ENCODE peak calls at places on chromosomes 16 and 17, in four cellular contexts. U is body of pancreas, T is uterus, G is prostate gland. P is an unnamed sample.

GRCh38 chr17:34556951-34557350 is 22.4 kb upstream of the TMEM132E start:
- DNase-seq in G (peak), U (no peak), T (no peak), P (no peak)

GRCh38 chr17:79370126-79370525 is 240.7 kb downstream of the RBFOX3 start:
- DNase-seq in U (no peak), T (no peak), G (no peak), P (no peak)

GRCh38 chr16:18983565-18984424 is at the start of gene TMC7:
- DNase-seq in U (peak), G (peak), T (peak), P (peak)

GRCh38 chr17:80786470-80786869 is 205.2 kb upstream of the CHMP6 start:
- DNase-seq in T (no peak), G (no peak), U (no peak), P (peak)

GRCh38 chr16:51565149-51565548 is 414.1 kb upstream of the SALL1 start:
- DNase-seq in T (no peak), G (no peak), U (no peak), P (no peak)

GRCh38 chr16:14650629-14651028 is 17.9 kb downstream of the BFAR start:
- DNase-seq in G (no peak), U (no peak), T (no peak), P (no peak)

GRCh38 chr16:83929811-83930555 is 23.1 kb upstream of the OSGIN1 start:
- DNase-seq in G (no peak), T (no peak), U (no peak), P (no peak)

GRCh38 chr17:47325176-47325575 is 1.4 kb downstream of the EFCAB13 start:
- DNase-seq in U (no peak), G (no peak), T (no peak), P (no peak)

GRCh38 chr16:78283668-78284251 is 184.3 kb downstream of the WWOX start:
- DNase-seq in G (no peak), U (no peak), T (no peak), P (no peak)

GRCh38 chr17:21419299-21420239 is 43.4 kb downstream of the KCNJ12 start:
- DNase-seq in G (no peak), T (no peak), U (no peak), P (no peak)

GRCh38 chr16:78762222-78762621 is 662.8 kb downstream of the WWOX start:
- DNase-seq in T (no peak), U (no peak), G (no peak), P (no peak)

GRCh38 chr16:50160495-50161164 is 7.5 kb downstream of the TENT4B start:
- DNase-seq in G (no peak), T (no peak), U (no peak), P (no peak)

GRCh38 chr17:41894791-41895331 is 23.9 kb downstream of the ACLY start:
- DNase-seq in U (peak), T (peak), G (no peak), P (peak)

GRCh38 chr17:64156670-64157069 is 26.7 kb upstream of the ERN1 start:
- DNase-seq in G (no peak), T (no peak), U (no peak), P (peak)

GRCh38 chr16:27844826-27845225 is 218.7 kb downstream of the GSG1L start:
- DNase-seq in T (no peak), G (no peak), U (no peak), P (no peak)

GRCh38 chr16:23508589-23509440 is 1.5 kb downstream of the GGA2 start:
- DNase-seq in T (no peak), G (no peak), U (peak), P (no peak)

GRCh38 chr16:70661918-70662641 is 15.7 kb downstream of the IL34 start:
- DNase-seq in T (peak), G (no peak), U (no peak), P (no peak)

GRCh38 chr17:20074489-20074888 is 65.3 kb downstream of the SPECC1 start:
- DNase-seq in U (no peak), T (no peak), G (no peak), P (no peak)

GRCh38 chr16:9102943-9103342 is 11.5 kb downstream of the HAPSTR1 start:
- DNase-seq in G (no peak), U (no peak), T (no peak), P (no peak)

GRCh38 chr16:4450921-4451619 is 23.4 kb downstream of the NMRAL1 start:
- DNase-seq in U (no peak), G (no peak), T (no peak), P (no peak)

GRCh38 chr17:50675190-50675589 is 32.5 kb downstream of the ANKRD40 start:
- DNase-seq in T (no peak), U (no peak), G (no peak), P (no peak)

GRCh38 chr17:12850996-12851395 is 61.7 kb downstream of the ARHGAP44 start:
- DNase-seq in G (no peak), T (no peak), U (no peak), P (no peak)

GRCh38 chr16:25257504-25257955 is at the start of gene ZKSCAN2:
- DNase-seq in T (peak), G (peak), U (peak), P (peak)

GRCh38 chr17:2107506-2107905 is 52.6 kb downstream of the HIC1 start:
- DNase-seq in T (no peak), U (no peak), G (no peak), P (no peak)

GRCh38 chr16:397135-397661 is at the start of gene NME4:
- DNase-seq in T (no peak), U (peak), G (no peak), P (no peak)

GRCh38 chr17:7561028-7561575 is 617 bp upstream of the SENP3 start:
- DNase-seq in T (peak), G (peak), U (peak), P (peak)

GRCh38 chr17:51166987-51167931 is 1.0 kb downstream of the NME2 start:
- DNase-seq in T (no peak), G (peak), U (peak), P (peak)

GRCh38 chr16:52872706-52873105 is 180.0 kb downstream of the CHD9NB start:
- DNase-seq in G (no peak), U (no peak), T (no peak), P (no peak)

GRCh38 chr16:11585460-11586374 is 1.0 kb downstream of the LITAF start:
- DNase-seq in U (peak), T (no peak), G (no peak), P (no peak)

GRCh38 chr17:4497101-4497824 is 1.4 kb upstream of the SPNS2 start:
- DNase-seq in U (peak), G (no peak), T (no peak), P (no peak)

GRCh38 chr16:69444873-69445517 is 20.6 kb downstream of the CYB5B start:
- DNase-seq in T (no peak), G (no peak), U (no peak), P (no peak)

GRCh38 chr16:76345093-76345735 is 68.0 kb downstream of the CNTNAP4 start:
- DNase-seq in G (no peak), U (peak), T (no peak), P (peak)

GRCh38 chr16:2429037-2429770 is at the start of gene CCNF:
- DNase-seq in G (peak), U (peak), T (peak), P (peak)
- TF ChIP-seq POLR2A in G (peak), U (peak), T (peak), P (peak)

GRCh38 chr17:74778960-74779359 is 2.8 kb upstream of the NAT9 start:
- DNase-seq in T (no peak), G (no peak), U (no peak), P (no peak)

GRCh38 chr17:74782571-74782970 is 6.4 kb upstream of the NAT9 start:
- DNase-seq in U (no peak), G (no peak), T (no peak), P (no peak)

GRCh38 chr17:74779948-74780400 is 3.8 kb upstream of the NAT9 start:
- DNase-seq in T (no peak), U (no peak), G (no peak), P (peak)

GRCh38 chr17:74777884-74778490 is 1.8 kb upstream of the NAT9 start:
- DNase-seq in G (no peak), U (no peak), T (no peak), P (no peak)

GRCh38 chr17:74780443-74781238 is 4.5 kb upstream of the NAT9 start:
- DNase-seq in T (no peak), G (no peak), U (no peak), P (no peak)
- TF ChIP-seq CTCF in T (no peak), G (no peak), U (peak), P (no peak)

GRCh38 chr17:66228887-66229782 is at the start of gene APOH:
- DNase-seq in U (no peak), T (no peak), G (no peak), P (no peak)

GRCh38 chr17:66229783-66230538 is 746 bp upstream of the APOH start:
- DNase-seq in T (no peak), U (no peak), G (no peak), P (no peak)

GRCh38 chr17:66233023-66233753 is 4.0 kb upstream of the APOH start:
- DNase-seq in G (no peak), U (no peak), T (no peak), P (no peak)

GRCh38 chr17:66227212-66228045 is 1.8 kb downstream of the APOH start:
- DNase-seq in G (no peak), U (no peak), T (no peak), P (no peak)

DNA sequence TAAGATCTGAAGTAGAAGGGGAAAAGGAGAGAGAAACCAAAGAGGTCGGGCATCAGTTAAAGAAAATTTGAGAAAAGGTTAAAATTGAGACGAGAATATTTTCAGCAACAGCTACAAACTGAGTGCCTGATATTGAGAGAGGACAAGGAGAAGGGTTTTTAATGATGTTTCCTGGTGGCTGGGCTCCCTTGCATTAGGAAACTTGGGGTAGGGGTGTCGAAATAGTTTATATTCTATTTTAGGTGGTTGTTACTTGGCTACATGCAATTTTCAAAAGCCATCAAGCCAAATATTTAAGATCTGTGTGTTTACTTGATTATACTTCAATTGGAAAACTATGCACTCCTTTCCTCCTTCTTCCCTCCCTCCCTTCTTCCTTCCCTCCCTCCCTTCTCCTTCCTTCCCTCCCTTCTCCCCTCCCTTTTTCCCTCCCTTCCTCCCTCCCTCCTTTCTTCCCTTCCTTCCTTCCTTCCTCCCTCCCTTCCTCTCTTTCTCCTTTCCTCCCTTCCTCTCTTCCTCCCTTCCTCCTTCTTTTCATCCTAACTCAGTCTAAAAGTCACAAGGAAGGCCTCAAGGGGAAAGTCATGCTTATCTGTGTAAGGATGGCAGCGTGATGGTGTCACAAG is 1.8 kb upstream of the APOH start:
- DNase-seq in T (no peak), G (no peak), U (no peak), P (no peak)
- H3K27ac ChIP-seq in T (no peak), G (peak), U (no peak), P (no peak)

DNA sequence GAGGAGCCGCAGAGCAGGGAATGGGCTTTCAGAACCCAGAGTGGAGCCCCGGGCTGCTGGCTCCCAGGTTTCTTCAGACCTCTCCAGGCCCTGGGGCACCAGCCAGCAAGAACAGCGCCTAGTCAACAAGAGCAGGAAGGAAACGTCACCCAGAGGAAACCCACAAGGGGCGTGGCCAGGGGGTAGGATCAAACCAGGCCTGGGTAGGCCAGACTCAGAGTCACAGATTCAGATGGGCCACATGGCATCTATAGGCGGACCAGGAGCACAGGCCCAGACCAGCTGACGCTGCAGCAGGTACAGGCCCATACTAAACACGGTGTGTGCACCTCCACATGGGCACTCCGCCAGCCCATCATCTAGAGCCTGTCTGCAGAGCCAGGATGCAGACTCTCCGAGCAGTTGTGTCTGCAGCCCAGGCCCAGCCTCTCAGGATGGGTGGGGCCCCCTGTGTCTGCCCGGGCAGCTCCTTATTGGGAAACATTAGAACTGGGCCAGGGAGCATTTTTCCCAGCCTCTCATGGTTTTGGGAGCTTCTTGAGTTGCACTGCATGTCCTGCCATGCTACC is at the start of gene NLRP1:
- DNase-seq in T (peak), U (peak), G (peak), P (peak)
- TF ChIP-seq POLR2A in T (no peak), U (peak), G (peak), P (peak)

DNA sequence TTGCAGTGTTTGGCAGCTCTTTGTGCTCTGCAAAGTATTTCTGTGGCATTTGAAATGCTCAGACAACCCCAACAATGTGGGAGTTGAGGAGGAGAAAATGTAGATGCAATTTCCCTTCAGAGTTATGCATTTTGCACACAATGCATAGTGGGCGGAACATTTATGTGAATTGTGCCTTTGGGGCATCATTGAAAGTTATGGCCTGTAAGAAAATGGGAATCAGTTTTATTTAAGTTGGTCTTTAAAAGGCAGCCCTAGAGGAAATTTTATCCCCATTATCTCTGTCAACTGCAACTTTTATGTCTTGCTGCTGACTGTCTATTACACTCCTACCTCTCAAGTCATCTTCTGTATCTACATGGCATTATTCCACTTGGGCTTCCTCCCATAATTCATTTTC is 176.2 kb downstream of the MAP2K6 start:
- DNase-seq in U (no peak), G (no peak), T (no peak), P (no peak)
- TF ChIP-seq CTCF in U (no peak), G (no peak), T (no peak), P (no peak)

DNA sequence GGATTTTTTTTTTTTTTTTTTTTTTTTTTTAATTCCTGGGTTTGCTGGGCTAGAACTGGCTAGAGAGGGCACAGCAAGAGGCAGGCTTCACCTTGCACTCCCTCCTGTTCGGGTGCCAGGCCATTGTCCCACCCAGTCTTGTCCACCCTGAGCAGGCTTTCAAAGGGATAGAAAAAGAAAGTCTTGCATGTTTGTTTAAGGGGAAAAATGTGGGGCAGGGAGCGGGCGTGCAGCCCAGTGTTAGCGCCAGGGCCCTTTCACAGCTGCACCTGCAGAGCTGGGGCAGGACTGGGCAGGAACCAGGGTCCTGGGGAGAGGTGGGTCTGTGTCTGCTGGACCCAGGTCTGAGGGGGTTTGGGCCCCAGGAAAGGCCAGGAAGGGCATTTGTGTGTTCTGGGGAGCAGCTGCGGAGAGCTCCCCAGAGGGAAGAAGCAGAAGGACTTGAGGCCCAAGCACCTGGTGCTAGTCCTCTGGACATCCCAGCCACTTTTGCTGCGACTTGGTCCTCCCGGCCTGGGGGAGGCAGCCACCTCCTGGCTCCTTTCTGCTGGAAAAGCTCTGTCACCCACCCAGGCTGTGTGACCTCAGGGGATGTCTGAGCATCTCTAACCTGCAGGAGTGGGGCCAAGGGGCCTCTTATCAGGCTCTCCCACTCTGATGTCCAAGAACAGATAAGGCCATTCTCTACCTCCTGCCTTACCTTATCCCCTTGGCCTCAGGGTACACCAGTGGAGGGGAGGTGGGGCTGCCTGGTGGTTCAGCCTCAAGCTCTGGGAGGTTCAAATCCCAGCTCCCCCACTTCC is 44.8 kb downstream of the PSME3IP1 start:
- DNase-seq in U (no peak), G (no peak), T (no peak), P (no peak)
- H3K27ac ChIP-seq in U (no peak), G (no peak), T (no peak), P (no peak)

GRCh38 chr17:82078433-82078832 is 12.8 kb upstream of the DUS1L start:
- DNase-seq in T (no peak), G (no peak), U (no peak), P (no peak)

GRCh38 chr17:82076785-82077591 is 11.4 kb upstream of the DUS1L start:
- DNase-seq in T (no peak), U (no peak), G (no peak), P (no peak)

GRCh38 chr17:82077617-82078358 is 12.2 kb upstream of the DUS1L start:
- DNase-seq in U (no peak), G (no peak), T (peak), P (peak)

GRCh38 chr17:82073446-82073845 is 7.8 kb upstream of the DUS1L start:
- DNase-seq in T (no peak), G (no peak), U (no peak), P (no peak)

GRCh38 chr17:82076018-82076784 is 10.6 kb upstream of the DUS1L start:
- DNase-seq in U (no peak), G (no peak), T (no peak), P (no peak)
- TF ChIP-seq POLR2A in U (no peak), G (no peak), T (no peak), P (no peak)

GRCh38 chr17:82710499-82711232 is 5.8 kb upstream of the FN3KRP start:
- DNase-seq in T (no peak), G (no peak), U (no peak), P (no peak)

GRCh38 chr17:82709676-82710498 is 6.6 kb upstream of the FN3KRP start:
- DNase-seq in T (no peak), U (no peak), G (no peak), P (no peak)

GRCh38 chr17:82716383-82717181 is at the start of gene FN3KRP:
- DNase-seq in G (peak), T (peak), U (peak), P (peak)

GRCh38 chr17:82709024-82709675 is 7.4 kb upstream of the FN3KRP start:
- DNase-seq in U (no peak), T (no peak), G (no peak), P (no peak)

DNA sequence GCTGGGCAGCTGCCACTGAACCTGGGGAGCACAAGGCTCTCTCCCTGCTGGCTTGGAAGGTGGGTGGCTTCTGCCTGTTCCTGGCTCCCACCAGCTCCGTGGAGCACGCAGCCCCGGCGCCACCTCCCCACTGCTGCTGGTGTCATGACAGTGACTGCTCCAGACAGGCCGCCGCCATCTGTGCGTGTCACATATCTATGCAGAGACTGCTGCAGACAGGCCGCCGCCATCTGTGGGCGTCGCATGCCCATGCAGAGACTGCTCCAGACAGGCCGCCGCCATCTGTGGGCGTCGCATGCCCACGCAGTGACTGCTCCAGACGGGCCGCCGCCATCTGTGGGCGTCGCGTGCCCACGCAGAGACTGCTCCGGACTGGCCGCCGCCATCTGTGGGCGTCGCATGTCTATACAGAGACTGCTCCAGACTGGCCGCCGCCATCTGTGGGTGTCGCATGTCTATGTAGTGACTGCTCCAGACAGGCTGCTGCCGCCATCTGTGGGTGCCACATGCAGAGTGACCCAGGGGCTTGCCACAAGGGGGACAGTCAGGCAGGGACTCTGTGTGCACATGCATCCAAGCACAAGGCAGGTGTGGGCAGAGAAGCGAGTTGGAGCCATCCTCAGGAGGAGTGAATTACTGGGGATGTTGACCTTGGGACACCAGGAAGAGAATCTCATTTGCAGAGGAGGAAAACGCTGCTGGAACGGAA is 3.3 kb upstream of the FN3KRP start:
- DNase-seq in U (no peak), G (no peak), T (no peak), P (no peak)
- TF ChIP-seq CTCF in U (no peak), G (no peak), T (no peak), P (no peak)